ENCODE peak calls at places on chromosomes 5 and 9, in seven cellular contexts. One of them, this sample, is unnamed.

GRCh38 chr5:35041251-35041650 is 6.5 kb downstream of the AGXT2 start:
- DNase-seq in ovary: no peak
- DNase-seq in posterior vena cava: no peak
- DNase-seq in B cell: no peak
- DNase-seq in transverse colon: no peak
- DNase-seq in H4: no peak
- DNase-seq in CD8-positive, alpha-beta memory T cell: no peak
- DNase-seq in this sample: no peak

GRCh38 chr9:77731008-77731698 is 83.0 kb upstream of the GNA14 start:
- DNase-seq in CD8-positive, alpha-beta memory T cell: no peak
- DNase-seq in H4: no peak
- DNase-seq in transverse colon: no peak
- DNase-seq in ovary: no peak
- DNase-seq in B cell: no peak
- DNase-seq in posterior vena cava: no peak
- DNase-seq in this sample: no peak

GRCh38 chr5:33370135-33370472 is 70.7 kb upstream of the TARS1 start:
- DNase-seq in H4: peak
- DNase-seq in transverse colon: no peak
- DNase-seq in posterior vena cava: no peak
- DNase-seq in CD8-positive, alpha-beta memory T cell: no peak
- DNase-seq in B cell: no peak
- DNase-seq in ovary: no peak
- DNase-seq in this sample: no peak

GRCh38 chr9:89234636-89235035 is 56.0 kb upstream of the SHC3 start:
- DNase-seq in CD8-positive, alpha-beta memory T cell: no peak
- DNase-seq in H4: no peak
- DNase-seq in posterior vena cava: no peak
- DNase-seq in B cell: peak
- DNase-seq in ovary: no peak
- DNase-seq in transverse colon: no peak
- DNase-seq in this sample: peak

GRCh38 chr9:2718698-2719033 is 1.4 kb downstream of the KCNV2 start:
- DNase-seq in transverse colon: no peak
- DNase-seq in CD8-positive, alpha-beta memory T cell: no peak
- DNase-seq in H4: no peak
- DNase-seq in posterior vena cava: no peak
- DNase-seq in B cell: no peak
- DNase-seq in ovary: no peak
- DNase-seq in this sample: no peak

GRCh38 chr5:138129347-138129746 is 9.9 kb downstream of the NME5 start:
- DNase-seq in H4: no peak
- DNase-seq in transverse colon: no peak
- DNase-seq in posterior vena cava: no peak
- DNase-seq in ovary: no peak
- DNase-seq in B cell: no peak
- DNase-seq in CD8-positive, alpha-beta memory T cell: no peak
- DNase-seq in this sample: no peak

GRCh38 chr9:111287127-111287526 is 42.9 kb downstream of the OR2K2 start:
- DNase-seq in posterior vena cava: no peak
- DNase-seq in B cell: no peak
- DNase-seq in ovary: no peak
- DNase-seq in CD8-positive, alpha-beta memory T cell: no peak
- DNase-seq in H4: peak
- DNase-seq in transverse colon: no peak
- DNase-seq in this sample: no peak

GRCh38 chr9:8430945-8431344 is 631.4 kb upstream of the DMAC1 start:
- DNase-seq in B cell: no peak
- DNase-seq in posterior vena cava: no peak
- DNase-seq in CD8-positive, alpha-beta memory T cell: no peak
- DNase-seq in ovary: no peak
- DNase-seq in transverse colon: no peak
- DNase-seq in H4: no peak
- DNase-seq in this sample: no peak